ENCODE peak calls at places on chromosomes 13 and 19, in four cellular contexts. C, W, J and S are unnamed samples.

GRCh38 chr19:370641-371330 is 26.2 kb upstream of the MIER2 start:
- DNase-seq in W (no peak), C (no peak), J (no peak), S (no peak)

GRCh38 chr19:34193876-34194275 is 21.6 kb downstream of the LSM14A start:
- DNase-seq in W (no peak), C (no peak), J (no peak), S (no peak)

GRCh38 chr19:17086811-17087210 is 11.2 kb downstream of the MYO9B start:
- DNase-seq in C (no peak), W (no peak), J (no peak), S (no peak)

GRCh38 chr13:24307211-24308067 is 1.9 kb upstream of the C1QTNF9 start:
- DNase-seq in J (no peak), W (peak; percentile 15), C (no peak), S (no peak)

GRCh38 chr13:110126391-110126961 is 180.5 kb downstream of the COL4A1 start:
- DNase-seq in J (peak; percentile 97), C (no peak), W (peak; percentile 98), S (peak; percentile 88)

GRCh38 chr19:27972291-27973040 is 1240.5 kb downstream of the UQCRFS1 start:
- DNase-seq in W (peak; percentile 17), J (peak; percentile 58), C (no peak), S (no peak)

GRCh38 chr19:3366761-3367571 is 583 bp downstream of the NFIC start:
- DNase-seq in W (no peak), C (peak; percentile 85), J (peak; percentile 55), S (no peak)

GRCh38 chr13:75566658-75567057 is 17.1 kb downstream of the UCHL3 start:
- DNase-seq in J (peak; percentile 67), W (peak; percentile 80), C (no peak), S (no peak)

GRCh38 chr13:19182536-19182935 is 912 bp upstream of the TUBA3C start:
- DNase-seq in W (no peak), C (no peak), J (no peak), S (no peak)

DNA sequence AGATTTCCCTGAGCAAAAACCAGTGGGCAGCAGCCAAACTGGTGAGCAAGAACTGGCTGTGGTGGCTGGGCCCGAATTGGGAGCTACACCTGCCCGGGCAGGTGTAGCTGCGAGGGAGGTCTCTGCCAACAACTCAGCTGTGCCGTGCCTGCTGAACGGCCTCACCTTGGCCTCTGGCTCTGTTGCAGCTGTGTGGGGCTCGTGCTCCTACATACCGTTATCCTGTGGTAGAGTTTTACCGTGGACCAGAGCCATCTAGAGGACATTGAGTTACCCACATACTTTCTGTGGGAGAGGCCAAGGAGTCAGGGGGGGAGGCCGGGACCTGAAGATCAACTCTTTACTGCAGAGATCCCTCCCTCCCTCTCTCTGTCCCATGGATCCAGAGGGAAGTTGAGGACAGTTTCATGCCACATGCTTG is 113.2 kb downstream of the TM9SF2 start:
- DNase-seq in C (no peak), J (no peak), W (peak; percentile 33), S (no peak)
- TF ChIP-seq CTCF in C (no peak), J (peak; percentile 29), W (peak; percentile 38), S (peak; percentile 23)

GRCh38 chr19:35247526-35248309 is 1.1 kb upstream of the LSR start:
- DNase-seq in C (peak; percentile 66), J (no peak), W (no peak), S (no peak)
- TF ChIP-seq CTCF in C (no peak), J (peak; percentile 6), W (no peak), S (no peak)

GRCh38 chr19:55980415-55980814 is 6.2 kb upstream of the NLRP5 start:
- DNase-seq in C (no peak), J (no peak), W (no peak), S (no peak)

GRCh38 chr19:55986487-55986886 is at the start of gene NLRP5:
- DNase-seq in C (no peak), J (no peak), W (no peak), S (no peak)

DNA sequence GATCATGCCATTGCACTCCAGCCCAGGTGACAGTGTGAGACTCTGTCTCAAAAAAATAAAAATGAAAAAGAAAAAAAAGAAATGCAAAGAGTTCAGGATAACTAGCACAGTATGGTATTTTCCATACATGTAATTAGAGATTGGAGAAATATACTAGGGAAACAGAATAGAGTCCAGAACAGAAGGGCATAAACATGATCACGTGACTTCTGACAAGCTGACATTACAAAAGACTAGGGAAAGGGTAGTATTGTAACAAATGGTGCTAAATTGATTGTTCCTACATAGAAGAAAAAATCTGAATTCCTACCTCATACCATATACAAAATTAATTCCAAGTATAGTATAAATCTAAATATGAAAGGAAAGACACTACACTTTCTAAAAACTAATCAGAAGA is 1.3 kb upstream of the NLRP5 start:
- DNase-seq in J (no peak), C (no peak), W (no peak), S (no peak)
- TF ChIP-seq CTCF in J (no peak), C (no peak), W (no peak), S (no peak)

GRCh38 chr13:112416647-112417046 is 40.5 kb downstream of the SPACA7 start:
- DNase-seq in J (no peak), C (no peak), W (no peak), S (no peak)

DNA sequence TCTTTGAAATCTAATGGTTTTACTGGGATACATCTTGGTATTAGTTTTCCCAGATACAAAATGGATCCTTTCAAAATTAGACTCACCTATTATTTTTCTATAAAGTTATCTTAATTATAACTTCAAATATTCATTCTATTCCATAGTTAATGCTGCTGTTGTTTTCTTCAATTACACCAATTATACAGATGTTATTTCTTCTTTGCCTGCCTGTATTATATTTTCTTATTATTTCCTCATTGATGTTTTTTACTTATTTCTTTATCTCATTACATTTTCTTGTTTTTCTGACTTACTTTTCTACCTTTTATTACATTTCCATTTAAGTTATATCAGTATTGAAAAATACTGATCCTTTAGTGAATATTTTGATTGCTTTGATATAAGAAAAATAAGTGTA is 40.9 kb downstream of the SPACA7 start:
- DNase-seq in J (no peak), C (no peak), W (no peak), S (no peak)
- TF ChIP-seq CTCF in J (no peak), C (no peak), W (no peak), S (no peak)

GRCh38 chr19:58182577-58182988 is 278 bp upstream of the ZNF274 start:
- DNase-seq in J (no peak), C (no peak), W (no peak), S (no peak)
- TF ChIP-seq CTCF in J (no peak), C (no peak), W (no peak), S (no peak)

GRCh38 chr13:45195421-45195820 is 5.4 kb downstream of the KCTD4 start:
- DNase-seq in C (no peak), J (no peak), W (no peak), S (no peak)

GRCh38 chr13:45196091-45196490 is 4.8 kb downstream of the KCTD4 start:
- DNase-seq in J (no peak), W (peak; percentile 36), C (no peak), S (no peak)

GRCh38 chr13:45196622-45197021 is 4.2 kb downstream of the KCTD4 start:
- DNase-seq in C (no peak), W (peak; percentile 25), J (peak; percentile 48), S (no peak)

GRCh38 chr13:45191874-45192273 is 9.0 kb downstream of the KCTD4 start:
- DNase-seq in C (no peak), J (no peak), W (no peak), S (no peak)

GRCh38 chr13:45194081-45194939 is 6.5 kb downstream of the KCTD4 start:
- DNase-seq in J (peak; percentile 72), W (peak; percentile 74), C (peak; percentile 67), S (no peak)
- TF ChIP-seq CTCF in J (peak; percentile 67), W (peak; percentile 68), C (no peak), S (peak; percentile 44)

DNA sequence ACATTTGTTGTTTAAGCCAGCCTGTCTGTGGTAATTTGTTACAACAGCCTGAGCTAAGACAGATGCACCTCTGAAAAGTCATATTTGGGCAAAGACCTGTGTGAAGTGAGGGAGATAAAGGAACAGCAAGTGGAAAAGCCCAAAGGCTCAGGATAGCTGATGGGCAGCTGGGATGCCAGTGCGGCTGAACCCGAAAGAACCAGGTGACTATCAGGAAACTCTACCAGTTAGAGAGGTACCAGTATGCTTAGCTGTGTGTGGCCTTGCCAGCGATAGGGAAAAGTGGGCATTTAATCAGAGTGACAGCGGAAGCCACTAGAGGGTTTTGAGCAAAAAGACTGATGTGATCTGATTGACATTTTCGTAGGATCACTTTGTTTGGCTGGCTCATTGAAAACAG is 764.8 kb upstream of the GPC6 start:
- DNase-seq in J (no peak), W (no peak), C (no peak), S (no peak)
- TF ChIP-seq CTCF in J (no peak), W (no peak), C (no peak), S (no peak)

DNA sequence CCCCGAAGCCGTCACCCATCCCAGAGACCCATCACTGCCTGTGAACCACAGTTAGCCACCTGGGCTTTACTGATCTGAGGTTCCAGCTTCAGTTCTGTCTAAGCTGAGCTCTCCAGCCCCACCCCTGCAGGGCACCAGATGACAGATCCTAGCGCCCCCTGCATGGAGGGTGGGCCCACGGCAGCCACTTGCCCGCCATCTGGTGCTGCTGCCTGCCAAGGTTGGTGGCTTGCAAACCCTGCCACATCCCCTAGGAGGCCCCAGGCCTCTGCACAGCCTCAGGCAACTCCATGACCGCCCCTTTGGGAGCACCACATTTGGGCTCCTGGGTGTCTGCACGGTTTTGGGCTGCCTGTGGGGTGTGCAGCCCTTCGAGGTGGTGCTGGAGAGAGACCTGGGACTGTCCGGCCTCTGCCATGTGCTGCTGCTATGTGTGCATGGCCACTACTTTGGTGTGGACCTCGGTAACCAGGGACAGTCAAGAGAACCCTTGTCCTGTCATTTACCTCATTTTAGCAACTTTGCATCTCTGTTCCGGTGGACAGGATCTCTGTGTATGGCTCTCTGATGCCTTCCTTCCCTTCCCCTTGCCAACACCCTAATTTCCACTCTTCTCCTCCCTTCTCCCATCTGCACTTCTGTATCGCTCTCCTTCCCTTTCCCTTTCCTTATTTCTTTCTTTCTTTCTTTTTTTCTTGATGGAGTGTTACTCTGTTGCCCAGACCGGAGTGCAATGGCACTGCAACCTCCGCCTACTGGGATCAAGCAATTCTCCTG is 17.4 kb upstream of the SDHAF1 start:
- DNase-seq in J (no peak), W (no peak), C (no peak), S (no peak)
- TF ChIP-seq CTCF in J (peak; percentile 4), W (no peak), C (no peak), S (no peak)